ENCODE peak calls at places on chromosomes 11 and 22, in nine cellular contexts. P, W, H, S, E, Y, L, Z and D are unnamed samples.

GRCh38 chr11:101049123-101049522 is 80.5 kb downstream of the PGR start:
- DNase-seq in L (no peak), Z (no peak), S (no peak), H (no peak), Y (no peak), P (no peak), W (no peak), E (no peak), D (no peak)

GRCh38 chr11:126354631-126355323 is 709 bp upstream of the ST3GAL4 start:
- DNase-seq in E (no peak), Z (no peak), L (no peak), P (no peak), H (no peak), Y (no peak), S (no peak), W (no peak), D (no peak)

GRCh38 chr11:82978422-82979099 is 77.0 kb downstream of the DDIAS start:
- DNase-seq in Z (peak; percentile 32), W (no peak), Y (peak; percentile 23), H (peak; percentile 50), P (no peak), S (no peak), E (no peak), L (no peak), D (no peak)

GRCh38 chr11:79159657-79160450 is 281.0 kb downstream of the TENM4 start:
- DNase-seq in H (no peak), L (no peak), Y (no peak), S (no peak), P (no peak), W (no peak), E (no peak), Z (peak; percentile 19), D (no peak)

GRCh38 chr11:108870373-108871020 is 205.6 kb downstream of the DDX10 start:
- DNase-seq in E (no peak), W (no peak), S (no peak), P (no peak), Z (peak; percentile 82), H (no peak), Y (peak; percentile 15), L (no peak), D (no peak)

GRCh38 chr11:27358306-27358705 is 4.7 kb downstream of the CCDC34 start:
- DNase-seq in Z (peak; percentile 66), S (no peak), W (no peak), L (no peak), E (no peak), Y (no peak), H (no peak), P (no peak), D (no peak)

GRCh38 chr11:1839924-1840779 is 1.4 kb downstream of the TNNI2 start:
- DNase-seq in L (peak; percentile 86), H (no peak), P (peak; percentile 89), Z (no peak), Y (no peak), W (no peak), E (peak; percentile 56), S (no peak), D (no peak)

GRCh38 chr22:41799486-41800347 is 762 bp upstream of the CCDC134 start:
- DNase-seq in L (peak; percentile 28), Z (peak; percentile 31), P (peak; percentile 59), S (peak; percentile 15), Y (no peak), E (peak; percentile 34), H (no peak), W (no peak), D (no peak)

GRCh38 chr11:26087095-26087935 is 244.6 kb upstream of the ANO3 start:
- DNase-seq in E (no peak), H (peak; percentile 85), Y (no peak), W (no peak), P (no peak), S (no peak), Z (no peak), L (no peak), D (no peak)

GRCh38 chr11:86726118-86726748 is 53.8 kb upstream of the ME3 start:
- DNase-seq in S (no peak), W (no peak), H (no peak), L (no peak), Z (no peak), Y (peak; percentile 59), P (no peak), E (no peak), D (no peak)

GRCh38 chr22:45483319-45483718 is 19.4 kb upstream of the FBLN1 start:
- DNase-seq in P (peak; percentile 2), H (no peak), Z (no peak), L (no peak), W (no peak), E (no peak), Y (no peak), S (no peak), D (no peak)

GRCh38 chr11:122107566-122107965 is 8.4 kb downstream of the BLID start:
- DNase-seq in E (no peak), L (no peak), H (no peak), Z (no peak), S (no peak), P (no peak), Y (no peak), W (no peak), D (no peak)

GRCh38 chr11:122108828-122109227 is 7.2 kb downstream of the BLID start:
- DNase-seq in P (no peak), Z (no peak), L (no peak), Y (no peak), W (no peak), H (no peak), S (no peak), E (no peak), D (no peak)

GRCh38 chr11:122109932-122110331 is 6.1 kb downstream of the BLID start:
- DNase-seq in Z (no peak), W (no peak), S (no peak), P (no peak), L (no peak), E (no peak), Y (no peak), H (no peak), D (no peak)

GRCh38 chr11:122107045-122107444 is 9.0 kb downstream of the BLID start:
- DNase-seq in L (no peak), S (no peak), W (no peak), Z (no peak), E (no peak), P (no peak), Y (no peak), H (no peak), D (no peak)

DNA sequence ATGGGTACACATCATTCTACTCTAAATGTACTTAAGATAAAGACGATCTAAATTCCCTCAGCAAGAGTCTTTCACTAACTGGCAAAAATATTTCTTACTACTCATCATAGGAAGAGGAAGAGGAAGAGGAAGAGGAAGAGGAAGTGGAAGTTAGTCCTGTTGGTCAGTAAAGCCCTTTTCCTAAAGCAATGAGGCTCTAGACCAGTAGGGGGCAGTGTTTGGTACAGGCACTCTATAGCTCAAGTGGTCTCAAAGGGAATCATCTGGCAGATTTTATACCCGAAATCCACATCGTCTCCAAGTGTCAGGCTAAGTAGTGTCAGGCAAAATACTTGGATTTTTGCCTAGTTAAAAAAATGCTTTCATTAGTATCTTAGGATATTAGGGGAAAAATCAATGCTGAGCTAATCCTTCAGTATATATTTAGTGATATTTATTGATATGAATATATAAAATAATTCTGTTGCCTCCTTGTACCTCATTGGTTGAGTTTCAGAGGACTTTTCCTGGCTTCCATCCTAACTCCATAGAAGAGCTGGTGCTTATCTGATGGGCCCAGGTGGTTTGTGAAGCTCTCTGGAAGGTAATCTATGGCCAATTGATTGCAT is 7.7 kb downstream of the BLID start:
- DNase-seq in S (no peak), E (no peak), Y (peak; percentile 62), L (peak; percentile 23), H (peak; percentile 21), Z (peak; percentile 73), P (no peak), W (no peak), D (no peak)
- TF ChIP-seq CTCF in S (no peak), E (peak; percentile 20), Y (peak; percentile 55), L (no peak), H (peak; percentile 73), Z (peak; percentile 72), P (peak; percentile 52), W (peak; percentile 11), D (no peak)

DNA sequence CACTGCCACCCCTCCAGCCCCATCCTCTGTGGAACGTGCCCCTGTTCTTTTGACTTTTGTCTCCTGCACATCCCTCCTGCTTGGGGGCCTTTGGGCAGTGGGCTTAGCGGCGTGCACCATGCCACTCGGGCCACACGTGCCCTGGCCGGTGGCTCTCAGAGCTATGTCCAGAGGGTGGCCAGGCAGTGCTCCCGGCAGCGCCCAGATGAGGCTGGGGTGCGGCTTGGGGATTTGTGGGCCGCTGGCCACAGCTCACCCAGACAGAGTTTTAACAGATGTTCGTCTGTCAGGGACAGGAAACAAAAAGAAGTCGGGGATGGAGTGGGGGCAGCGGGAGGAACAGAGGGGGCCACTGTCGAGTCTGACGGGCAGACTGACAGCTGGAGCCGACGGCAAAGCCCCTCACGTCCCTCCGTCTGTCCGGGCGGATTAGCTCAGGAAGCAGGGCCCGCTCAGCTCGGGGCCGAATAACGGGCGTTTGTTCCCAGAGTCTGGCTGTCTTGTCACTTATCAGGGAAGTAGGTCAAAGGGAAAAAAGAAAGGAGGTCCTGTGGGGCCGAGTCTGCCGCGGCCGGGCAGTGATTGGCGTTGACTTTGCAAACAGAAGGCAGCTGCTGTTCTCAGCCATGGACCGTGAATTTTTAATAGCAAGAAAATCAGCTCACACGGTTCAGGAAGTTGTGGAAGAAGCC is 61.6 kb downstream of the LRP5 start:
- DNase-seq in P (no peak), L (no peak), H (no peak), Y (no peak), Z (peak; percentile 86), E (peak; percentile 62), W (no peak), S (peak; percentile 42), D (no peak)
- H3K4me3 ChIP-seq in P (peak overlapping the region; percentile 8), L (no peak overlapping the region), H (no peak overlapping the region), Y (no peak overlapping the region), Z (no peak overlapping the region), E (no peak overlapping the region), W (peak overlapping the region; percentile 11), S (no peak overlapping the region), D (peak overlapping the region; percentile 55)

DNA sequence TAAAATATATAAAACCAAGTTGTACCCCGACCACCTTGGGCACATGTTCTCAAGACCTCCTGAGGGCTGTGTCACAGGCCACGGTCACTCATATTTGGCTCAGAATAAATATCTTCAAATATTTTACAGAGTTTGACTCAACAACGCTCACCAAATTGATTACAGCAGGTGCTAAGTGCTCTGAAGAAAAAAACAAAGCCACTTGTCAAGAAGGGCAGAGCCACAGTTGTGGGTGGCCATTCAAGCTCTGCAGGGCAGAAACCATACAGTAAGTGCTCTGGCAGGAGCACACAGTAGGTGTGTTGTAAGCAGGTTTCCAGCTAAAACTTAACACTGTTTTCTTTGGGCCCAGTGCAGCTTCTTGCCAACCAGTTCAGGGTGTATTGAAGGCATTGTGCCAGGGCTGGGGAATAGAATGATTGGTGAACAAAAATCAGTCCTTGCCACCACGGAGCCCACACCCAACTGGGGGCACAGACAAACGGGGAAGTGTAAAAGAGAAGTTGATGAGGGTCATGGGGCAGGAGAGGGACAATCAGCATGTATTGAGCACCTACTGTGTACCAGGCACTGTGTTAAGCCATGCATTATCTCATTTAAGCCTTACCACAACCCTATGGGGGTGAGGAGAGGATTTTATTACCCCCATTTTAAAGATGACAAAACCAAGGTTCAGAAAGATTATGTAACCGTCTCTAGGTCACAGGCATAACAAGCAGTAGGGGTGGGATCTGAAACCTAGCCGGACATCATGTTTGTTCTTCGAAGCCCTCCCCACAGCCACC is 18.2 kb downstream of the ARRB1 start:
- DNase-seq in P (no peak), Z (no peak), H (no peak), W (no peak), S (no peak), E (no peak), L (no peak), Y (no peak), D (no peak)
- H3K4me1 ChIP-seq in P (peaks cover 100% of the 10 kb centered on the region), Z (no peaks in the 10 kb centered on the region), H (no peaks in the 10 kb centered on the region), W (peaks cover 18% of the 10 kb centered on the region), S (peaks cover 32% of the 10 kb centered on the region), E (peaks cover 18% of the 10 kb centered on the region), L (peaks cover 92% of the 10 kb centered on the region), Y (peaks cover 38% of the 10 kb centered on the region), D (peaks cover 3% of the 10 kb centered on the region)

GRCh38 chr11:85165819-85166218 is 461.3 kb downstream of the DLG2 start:
- DNase-seq in E (no peak), H (no peak), P (no peak), W (no peak), Y (no peak), L (no peak), Z (no peak), S (no peak), D (no peak)
- TF ChIP-seq CTCF in E (no peak), H (no peak), P (no peak), W (no peak), Y (no peak), L (no peak), Z (no peak), S (no peak), D (no peak)